ENCODE peak calls at places on chromosomes 11 and 22, in six cellular contexts. P is HCT116, X is coronary artery, Z is A549, V is activated B cell treated with CpG ODN at 0.5 μM for 24 hours, N is psoas muscle. K is an unnamed sample.

GRCh38 chr11:34036456-34036855 is 15.1 kb upstream of the CAPRIN1 start:
- DNase-seq in P (no peak), Z (no peak), X (no peak), N (no peak), V (no peak), K (no peak)

GRCh38 chr11:33695051-33695566 is 5.5 kb downstream of the C11orf91 start:
- DNase-seq in V (no peak), Z (no peak), P (no peak), X (no peak), N (no peak), K (no peak)

GRCh38 chr22:22666307-22667091 is 22.1 kb downstream of the GGTLC2 start:
- DNase-seq in Z (peak), P (no peak), X (no peak), V (peak), N (no peak), K (no peak)

GRCh38 chr22:50208939-50209892 is 8.4 kb downstream of the SELENOO start:
- DNase-seq in X (no peak), N (peak), P (no peak), Z (no peak), V (no peak), K (no peak)

GRCh38 chr11:10796191-10796590 is 12.5 kb downstream of the EIF4G2 start:
- DNase-seq in Z (no peak), N (no peak), V (no peak), X (no peak), P (no peak), K (no peak)

GRCh38 chr11:35723493-35724284 is 61.1 kb downstream of the TRIM44 start:
- DNase-seq in P (no peak), X (no peak), V (no peak), N (no peak), Z (no peak), K (no peak)

GRCh38 chr22:24011735-24012068 is 598 bp downstream of the CABIN1 start:
- DNase-seq in N (no peak), X (no peak), Z (no peak), V (no peak), P (no peak), K (no peak)

GRCh38 chr11:93567406-93567819 is 24.2 kb upstream of the SMCO4 start:
- DNase-seq in V (no peak), Z (no peak), X (peak), N (peak), P (no peak), K (no peak)

GRCh38 chr11:126874831-126875230 is 125.7 kb downstream of the KIRREL3 start:
- DNase-seq in X (no peak), V (no peak), Z (no peak), N (no peak), P (no peak), K (no peak)
- TF ChIP-seq CTCF in X (no peak), V (no peak), Z (peak), N (no peak), P (peak), K (no peak)

GRCh38 chr22:40434745-40435144 is 64.4 kb downstream of the SGSM3 start:
- DNase-seq in X (no peak), V (no peak), Z (no peak), P (no peak), N (no peak), K (peak)
- TF ChIP-seq CTCF in X (no peak), V (no peak), Z (no peak), P (no peak), N (no peak), K (no peak)

GRCh38 chr11:119057000-119057769 is at the start of gene HYOU1:
- DNase-seq in X (peak), N (peak), Z (peak), P (peak), V (peak), K (peak)
- TF ChIP-seq CTCF in X (no peak), N (no peak), Z (no peak), P (peak), V (no peak), K (no peak)

DNA sequence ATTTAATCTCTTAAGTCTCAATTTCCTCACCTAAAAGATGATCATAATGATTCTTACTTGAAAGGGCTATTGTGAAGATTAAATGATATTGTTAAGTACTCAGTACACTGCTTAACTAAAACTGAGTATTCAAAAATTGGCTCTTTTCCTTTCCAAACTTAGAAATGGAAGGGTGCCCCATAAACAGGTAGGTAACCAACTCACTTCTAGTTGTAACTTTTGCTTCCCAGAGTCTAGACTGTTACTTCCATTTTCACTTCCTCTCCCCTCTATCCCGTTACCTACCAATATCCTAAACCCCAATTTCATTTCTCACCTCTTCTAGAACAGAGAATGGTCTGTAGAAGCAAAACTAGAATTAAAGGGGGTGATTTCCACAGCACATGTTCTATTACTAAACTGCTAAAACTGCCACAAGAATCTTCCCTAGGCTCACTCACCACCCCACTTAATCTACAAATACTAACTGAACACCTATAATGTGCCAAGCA is 50.0 kb downstream of the RRAS2 start:
- DNase-seq in P (no peak), N (no peak), Z (no peak), V (no peak), X (no peak), K (no peak)
- TF ChIP-seq CTCF in P (no peak), N (peak), Z (no peak), V (no peak), X (no peak), K (peak)

GRCh38 chr11:65860278-65861164 is at the start of gene MUS81:
- DNase-seq in P (peak), Z (peak), N (peak), V (peak), X (peak), K (peak)

GRCh38 chr11:65859812-65860277 is 388 bp upstream of the MUS81 start:
- DNase-seq in P (no peak), V (no peak), N (peak), X (no peak), Z (no peak), K (no peak)

GRCh38 chr11:65858354-65859133 is 564 bp upstream of the CFL1 start:
- DNase-seq in N (no peak), Z (no peak), V (no peak), P (no peak), X (no peak), K (no peak)

GRCh38 chr11:65857500-65858353 is at the start of gene CFL1:
- DNase-seq in V (peak), N (peak), X (peak), P (peak), Z (peak), K (peak)

DNA sequence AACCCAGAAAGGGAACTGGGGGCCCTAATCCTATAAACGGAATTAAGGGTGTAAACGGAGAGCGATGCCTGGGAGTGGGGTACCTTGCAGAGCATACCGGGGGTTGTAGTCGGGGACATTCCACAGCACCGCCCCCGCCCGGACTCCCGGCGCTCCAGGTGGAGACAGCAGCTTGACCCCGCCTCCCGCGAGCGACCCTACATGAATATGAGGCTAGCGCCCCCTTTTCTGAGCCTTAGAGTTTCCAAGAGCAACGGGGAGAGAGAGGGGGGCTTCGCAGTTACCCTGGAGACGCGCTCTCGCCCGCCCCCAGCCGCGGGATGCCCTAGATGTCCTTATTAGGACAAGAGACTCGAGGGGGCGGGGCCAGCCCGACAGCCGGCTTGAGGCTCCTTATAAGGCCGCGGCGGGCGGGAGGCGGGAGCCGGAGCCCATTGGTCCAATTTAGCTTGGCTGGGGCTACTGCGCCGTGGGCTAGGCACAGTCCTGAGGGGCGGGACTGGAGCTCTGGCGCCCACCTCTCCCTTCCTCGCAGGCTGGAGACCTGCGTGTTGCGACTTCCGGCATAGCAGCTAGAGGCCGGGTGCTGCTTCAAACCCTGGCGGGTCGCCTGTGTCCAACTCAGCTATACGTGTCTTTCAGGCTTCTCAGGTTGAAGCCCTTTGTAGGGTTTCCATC is 960 bp upstream of the MUS81 start:
- DNase-seq in N (peak), X (peak), Z (peak), P (peak), V (peak), K (peak)
- TF ChIP-seq CTCF in N (no peak), X (no peak), Z (no peak), P (no peak), V (no peak), K (no peak)

GRCh38 chr11:120238968-120239620 is 846 bp upstream of the POU2F3 start:
- DNase-seq in Z (no peak), P (no peak), V (no peak), X (no peak), N (no peak), K (no peak)

GRCh38 chr11:120240866-120241265 is 926 bp downstream of the POU2F3 start:
- DNase-seq in Z (no peak), X (no peak), V (no peak), P (no peak), N (no peak), K (no peak)

GRCh38 chr11:120241277-120241676 is 1.3 kb downstream of the POU2F3 start:
- DNase-seq in N (no peak), Z (no peak), V (no peak), X (no peak), P (no peak), K (no peak)

GRCh38 chr11:120243221-120243620 is 3.3 kb downstream of the POU2F3 start:
- DNase-seq in X (no peak), V (no peak), Z (no peak), P (no peak), N (no peak), K (no peak)

DNA sequence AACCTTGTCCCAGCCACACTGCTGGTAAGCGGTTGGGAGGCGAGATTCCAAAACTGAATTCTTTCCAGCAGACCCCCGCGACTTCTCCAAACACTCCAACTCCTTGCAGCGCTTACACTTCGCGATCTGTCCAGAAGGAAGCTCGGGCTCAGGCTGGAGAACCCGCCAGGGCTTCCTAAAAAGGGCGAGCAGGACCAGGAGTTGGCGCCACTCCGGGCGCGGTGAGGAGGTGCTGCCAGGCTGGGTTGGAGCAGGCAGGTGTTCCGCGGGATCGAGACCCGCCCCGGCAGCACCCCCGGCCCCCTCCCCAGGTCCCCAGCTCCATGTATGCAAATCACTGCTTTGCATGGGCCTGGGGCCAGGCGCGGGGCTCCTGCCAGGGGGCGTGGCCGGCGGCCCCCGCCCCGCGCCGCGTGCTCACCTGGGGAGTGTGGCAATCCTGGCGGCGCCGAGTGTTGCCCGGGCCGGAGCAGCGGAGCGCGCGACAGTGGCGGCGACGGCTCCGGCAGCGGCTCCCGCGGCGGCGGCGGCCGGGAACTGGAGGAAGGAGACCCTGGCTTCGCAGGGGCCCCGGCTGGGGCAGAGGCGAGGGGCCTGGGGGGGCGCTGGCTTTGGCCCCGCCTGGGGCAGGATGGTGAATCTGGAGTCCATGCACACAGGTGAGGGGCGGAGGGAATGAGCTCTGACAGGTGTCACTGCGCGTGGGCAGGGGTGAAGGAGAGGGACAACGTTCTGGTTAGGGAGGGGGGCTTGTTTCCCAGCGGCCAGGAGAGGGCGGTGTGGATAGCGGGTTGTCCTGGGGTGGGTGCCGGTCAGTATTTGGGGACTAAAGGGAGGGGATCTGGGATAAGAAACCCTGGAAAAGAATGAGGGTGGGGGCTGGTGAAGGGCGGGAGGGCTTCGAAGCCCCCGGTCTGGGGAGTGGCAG is at the start of gene POU2F3:
- DNase-seq in P (no peak), Z (no peak), X (no peak), N (peak), V (no peak), K (no peak)
- TF ChIP-seq CTCF in P (no peak), Z (no peak), X (no peak), N (no peak), V (no peak), K (no peak)

DNA sequence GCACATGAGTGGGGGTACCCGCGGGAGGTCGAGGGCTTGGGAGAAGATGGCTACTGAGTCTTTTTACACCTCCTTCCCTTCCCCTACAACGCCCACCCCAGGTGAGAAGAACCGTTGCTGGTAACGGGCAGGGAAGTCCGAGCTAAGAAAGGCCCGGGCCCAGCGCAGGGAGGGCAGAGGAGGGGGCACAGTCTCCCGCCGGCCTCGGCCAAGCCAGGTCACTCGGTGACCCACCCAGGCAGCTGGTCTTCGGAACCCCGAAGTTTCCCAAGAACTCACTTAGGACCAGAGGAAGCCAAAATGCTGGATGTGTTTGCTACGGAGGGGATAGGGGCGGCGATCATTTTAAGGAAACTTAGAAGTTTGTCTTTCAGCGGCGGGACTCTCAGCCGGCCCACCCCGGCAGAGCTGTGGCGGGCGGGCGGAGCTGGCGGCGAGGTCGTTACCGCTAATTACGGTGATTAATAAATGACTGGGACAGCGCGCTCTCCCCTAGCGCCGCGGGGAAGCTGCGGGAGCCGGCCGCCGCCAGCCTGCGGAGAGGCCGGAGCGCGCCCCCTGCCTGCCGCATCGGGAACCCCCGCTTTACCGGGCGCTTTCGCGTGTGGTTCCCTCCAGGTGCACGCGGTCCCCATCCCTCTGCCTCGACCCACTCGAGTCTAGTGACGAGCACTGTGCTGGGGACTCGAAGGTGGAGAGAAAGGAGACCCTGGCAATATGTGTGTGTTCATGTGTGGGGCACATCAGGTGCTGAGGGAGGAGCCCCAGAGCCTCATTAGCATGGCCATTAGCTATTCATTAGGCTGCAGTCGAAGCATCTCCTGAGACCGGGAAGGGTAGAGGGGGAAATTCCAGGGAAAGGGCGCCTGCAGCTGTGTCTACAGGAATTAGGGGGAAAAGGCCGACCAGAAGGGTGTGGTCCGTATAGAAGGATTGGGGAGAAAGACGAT is 945 bp downstream of the ROBO3 start:
- DNase-seq in N (peak), V (peak), P (no peak), X (peak), Z (peak), K (no peak)
- TF ChIP-seq CTCF in N (peak), V (no peak), P (peak), X (peak), Z (peak), K (peak)

DNA sequence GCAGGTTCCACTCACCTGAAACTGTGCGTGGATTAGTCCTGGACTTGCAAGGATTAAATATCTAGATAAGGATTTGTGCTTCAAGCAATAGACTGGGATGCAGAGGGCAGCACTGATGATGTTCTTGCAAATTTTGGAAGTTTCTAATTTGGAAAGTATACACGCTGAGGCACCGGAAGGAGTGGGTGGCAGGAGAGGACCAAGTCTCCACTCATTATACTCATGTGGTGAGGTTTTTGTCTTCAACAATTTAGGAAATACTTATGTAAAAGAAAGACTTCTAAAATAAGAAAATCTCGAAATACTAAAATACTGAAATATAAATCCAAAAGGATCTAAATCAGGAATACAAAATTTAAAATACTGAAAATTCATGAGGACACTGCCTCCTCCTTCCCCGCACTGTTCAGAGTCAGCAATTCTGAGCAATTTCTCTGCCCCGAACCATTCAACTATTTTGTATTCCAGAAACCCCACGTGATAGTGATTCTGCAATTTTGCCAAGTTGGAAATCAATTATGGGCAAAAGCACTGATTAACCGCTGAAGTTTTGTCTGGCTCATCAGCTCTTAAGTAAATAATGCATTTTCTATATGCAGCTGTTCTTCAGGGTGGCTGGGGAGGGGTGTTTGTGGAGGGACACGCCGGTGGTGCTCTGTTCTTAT is 47.0 kb upstream of the CLMP start:
- DNase-seq in P (no peak), Z (no peak), X (no peak), N (no peak), V (no peak), K (no peak)
- TF ChIP-seq CTCF in P (no peak), Z (no peak), X (no peak), N (no peak), V (no peak), K (no peak)